ENCODE peak calls at places on chromosomes 4 and X, in seven cellular contexts. O is NCI-H146; Z is T-helper 2 cell; N is activated effector memory CD4-positive, alpha-beta T cell treated with anti-CD3 and anti-CD28 coated beads, Interleukin-2, amount 50 U/mL, for 16 hours; Q is Caki2; T is sciatic nerve; J is lung. M is an unnamed sample.

GRCh38 chr4:3401436-3402171 is 40.2 kb upstream of the HGFAC start:
- DNase-seq in O (no peak), Z (no peak), N (peak), Q (no peak), T (no peak), J (no peak), M (no peak)

GRCh38 chr4:38189445-38189844 is 229.2 kb downstream of the PTTG2 start:
- DNase-seq in O (no peak), Z (no peak), N (no peak), Q (peak), T (no peak), J (no peak), M (no peak)

GRCh38 chr4:69523385-69524132 is 27.9 kb upstream of the UGT2B4 start:
- DNase-seq in O (peak), Z (no peak), N (no peak), Q (no peak), T (no peak), J (no peak), M (no peak)

GRCh38 chrX:69232945-69233344 is 67.7 kb upstream of the PJA1 start:
- DNase-seq in O (peak), Z (no peak), N (no peak), Q (no peak), T (no peak), J (no peak), M (peak)

GRCh38 chrX:14029039-14029424 is 660 bp downstream of the GEMIN8 start:
- DNase-seq in O (peak), Z (no peak), N (no peak), Q (no peak), T (no peak), J (no peak), M (peak)

GRCh38 chr4:30461218-30461617 is 259.0 kb upstream of the PCDH7 start:
- DNase-seq in O (no peak), Z (no peak), N (no peak), Q (no peak), T (no peak), J (no peak), M (no peak)

GRCh38 chrX:265502-265901 is 15.7 kb upstream of the PLCXD1 start:
- DNase-seq in O (no peak), Z (no peak), N (peak), Q (no peak), T (no peak), J (no peak), M (no peak)

GRCh38 chr4:158051401-158052235 is 121.2 kb downstream of the GASK1B start:
- DNase-seq in O (no peak), Z (no peak), N (no peak), Q (no peak), T (no peak), J (no peak), M (no peak)

GRCh38 chrX:42695800-42696358 is 82.1 kb downstream of the PPP1R2C start:
- DNase-seq in O (no peak), Z (no peak), N (no peak), Q (peak), T (no peak), J (no peak), M (no peak)

GRCh38 chr4:4862665-4863482 is 3.4 kb downstream of the MSX1 start:
- DNase-seq in O (no peak), Z (no peak), N (no peak), Q (no peak), T (no peak), J (no peak), M (no peak)

GRCh38 chr4:147782087-147782781 is 50.3 kb downstream of the ARHGAP10 start:
- DNase-seq in O (no peak), Z (no peak), N (no peak), Q (no peak), T (no peak), J (no peak), M (peak)

GRCh38 chr4:2008671-2008920 is 178 bp downstream of the NELFA start:
- DNase-seq in O (no peak), Z (no peak), N (no peak), Q (no peak), T (no peak), J (no peak), M (no peak)

GRCh38 chrX:69424161-69424560 is 80.0 kb upstream of the NALF2 start:
- DNase-seq in O (no peak), Z (no peak), N (no peak), Q (no peak), T (no peak), J (no peak), M (no peak)

GRCh38 chr4:71446479-71447081 is 107.8 kb downstream of the SLC4A4 start:
- DNase-seq in O (no peak), Z (no peak), N (no peak), Q (no peak), T (no peak), J (no peak), M (no peak)

GRCh38 chr4:158020175-158020574 is 152.7 kb downstream of the GASK1B start:
- DNase-seq in O (no peak), Z (no peak), N (no peak), Q (peak), T (no peak), J (no peak), M (no peak)

GRCh38 chr4:139552506-139552905 is 3.5 kb downstream of the SETD7 start:
- DNase-seq in O (no peak), Z (no peak), N (no peak), Q (peak), T (no peak), J (no peak), M (no peak)

GRCh38 chr4:56858302-56858644 is 36.8 kb upstream of the SPINK2 start:
- DNase-seq in O (no peak), Z (no peak), N (no peak), Q (no peak), T (no peak), J (no peak), M (no peak)

GRCh38 chr4:42152507-42153504 is at the start of gene BEND4:
- DNase-seq in O (no peak), Z (no peak), N (no peak), Q (no peak), T (no peak), J (no peak), M (no peak)

GRCh38 chrX:152632445-152633097 is 5.1 kb upstream of the GABRQ start:
- DNase-seq in O (no peak), Z (no peak), N (peak), Q (peak), T (peak), J (peak), M (no peak)

GRCh38 chr4:138256608-138257007 is 14.5 kb upstream of the SLC7A11 start:
- DNase-seq in O (no peak), Z (no peak), N (no peak), Q (no peak), T (no peak), J (no peak), M (no peak)

GRCh38 chr4:96691496-96691895 is 851.6 kb downstream of the PDHA2 start:
- DNase-seq in O (no peak), Z (no peak), N (no peak), Q (no peak), T (no peak), J (no peak), M (no peak)

M was measured in DMS 273 treated with DMSO at 0.1 percent for 48 hours.